ENCODE peak calls at places on chromosomes 1 and 21, in nine cellular contexts. Z, D, F, C, W, H, P, O and G are unnamed samples.

GRCh38 chr1:60990719-60991100 is 91.7 kb upstream of the NFIA start:
- DNase-seq in O (no peak), H (no peak), D (no peak), C (no peak), P (no peak), W (no peak), Z (no peak), F (no peak), G (no peak)

GRCh38 chr1:222928212-222928611 is 113.4 kb downstream of the DISP1 start:
- DNase-seq in F (peak; percentile 69), C (no peak), W (peak; percentile 65), H (peak; percentile 54), P (no peak), Z (peak; percentile 78), D (peak; percentile 62), O (peak; percentile 38), G (peak; percentile 19)

GRCh38 chr1:19079983-19080472 is 123.6 kb upstream of the IFFO2 start:
- DNase-seq in Z (no peak), P (no peak), F (no peak), C (no peak), H (peak; percentile 34), O (no peak), D (no peak), W (no peak), G (no peak)

GRCh38 chr1:12052008-12052573 is 11.0 kb upstream of the TNFRSF8 start:
- DNase-seq in W (no peak), F (peak; percentile 77), D (peak; percentile 88), C (no peak), H (peak; percentile 44), Z (peak; percentile 93), P (peak; percentile 54), O (peak; percentile 75), G (peak; percentile 93)

GRCh38 chr1:245995474-245995873 is 511.6 kb downstream of the SMYD3 start:
- DNase-seq in O (no peak), P (no peak), F (no peak), W (no peak), C (peak; percentile 15), H (no peak), Z (no peak), D (no peak), G (no peak)

GRCh38 chr1:76285578-76286135 is 211.1 kb downstream of the ST6GALNAC3 start:
- DNase-seq in D (no peak), C (no peak), O (no peak), H (no peak), Z (no peak), F (no peak), P (no peak), W (no peak), G (no peak)

GRCh38 chr1:202968895-202969295 is 1.8 kb upstream of the CYB5R1 start:
- DNase-seq in Z (peak; percentile 78), W (peak; percentile 30), C (peak; percentile 34), D (peak; percentile 70), H (peak; percentile 66), P (peak; percentile 68), F (no peak), O (peak; percentile 68), G (peak; percentile 78)

GRCh38 chr1:241311056-241311746 is 45.8 kb downstream of the RGS7 start:
- DNase-seq in H (no peak), F (no peak), P (no peak), D (peak; percentile 11), C (no peak), Z (peak; percentile 38), W (no peak), O (peak; percentile 7), G (no peak)

GRCh38 chr1:201119206-201119814 is 7.1 kb upstream of the CACNA1S start:
- DNase-seq in D (peak; percentile 39), O (peak; percentile 42), H (peak; percentile 34), C (no peak), F (no peak), P (peak; percentile 60), Z (peak; percentile 37), W (peak; percentile 77), G (peak; percentile 26)

GRCh38 chr1:156006666-156007376 is 13.9 kb downstream of the SSR2 start:
- DNase-seq in D (no peak), O (no peak), W (no peak), H (no peak), C (no peak), P (peak; percentile 70), Z (no peak), F (no peak), G (no peak)

GRCh38 chr1:221611930-221612777 is 129.7 kb downstream of the DUSP10 start:
- DNase-seq in C (no peak), W (no peak), H (peak; percentile 28), O (peak; percentile 91), P (peak; percentile 27), F (peak; percentile 62), Z (peak; percentile 92), D (peak; percentile 92), G (peak; percentile 66)

GRCh38 chr21:37266515-37267221 is 466 bp downstream of the VPS26C start:
- DNase-seq in F (peak; percentile 80), P (peak; percentile 70), C (peak; percentile 96), Z (peak; percentile 56), W (peak; percentile 67), D (peak; percentile 28), O (no peak), H (no peak), G (peak; percentile 16)

GRCh38 chr21:38857152-38857825 is 51.6 kb downstream of the ETS2 start:
- DNase-seq in C (no peak), O (no peak), H (no peak), W (no peak), D (no peak), P (no peak), F (no peak), Z (no peak), G (no peak)

GRCh38 chr1:228935198-228935663 is 200.0 kb downstream of the RHOU start:
- DNase-seq in Z (no peak), D (no peak), H (peak; percentile 34), C (no peak), W (no peak), O (no peak), F (no peak), P (no peak), G (no peak)

GRCh38 chr1:208054485-208054884 is 143.6 kb upstream of the CD34 start:
- DNase-seq in O (no peak), W (no peak), C (no peak), H (no peak), Z (peak; percentile 24), P (no peak), D (peak; percentile 28), F (no peak), G (no peak)

GRCh38 chr1:172581779-172582178 is 48.8 kb downstream of the SUCO start:
- DNase-seq in Z (peak; percentile 24), F (no peak), W (no peak), P (no peak), H (no peak), D (no peak), C (no peak), O (no peak), G (no peak)

GRCh38 chr1:222369991-222370910 is 177.7 kb downstream of the HHIPL2 start:
- DNase-seq in D (peak; percentile 72), Z (peak; percentile 52), P (no peak), O (peak; percentile 71), F (no peak), H (no peak), W (no peak), C (no peak), G (peak; percentile 45)

GRCh38 chr1:77281491-77282186 is at the start of gene AK5:
- DNase-seq in D (peak; percentile 39), W (peak; percentile 64), F (peak; percentile 71), Z (peak; percentile 84), C (peak; percentile 83), P (peak; percentile 45), O (no peak), H (peak; percentile 12), G (peak; percentile 69)